ENCODE peak calls at places on chromosomes 1 and 21, in seven cellular contexts. V is mesenchymal stem cell, F is mesendoderm, O is neuronal stem cell, T is IMR-90, Y is H1, N is trophoblast cell. D is an unnamed sample.

GRCh38 chr1:100485855-100486258 is 52.1 kb upstream of the GPR88 start:
- DNase-seq in V (no peak), O (no peak), N (no peak), T (no peak), F (no peak), Y (no peak), D (no peak)

GRCh38 chr1:3697810-3698209 is 45.5 kb downstream of the TP73 start:
- DNase-seq in T (no peak), N (no peak), O (no peak), V (no peak), F (no peak), Y (no peak), D (no peak)

GRCh38 chr1:3691421-3692204 is 39.3 kb downstream of the TP73 start:
- DNase-seq in O (no peak), N (no peak), F (no peak), Y (no peak), T (no peak), V (no peak), D (no peak)

GRCh38 chr1:46656643-46657042 is 11.5 kb downstream of the ATPAF1 start:
- DNase-seq in Y (no peak), F (no peak), O (no peak), V (no peak), T (no peak), N (no peak), D (no peak)

GRCh38 chr1:24047101-24047459 is 64.9 kb downstream of the MYOM3 start:
- DNase-seq in Y (no peak), O (no peak), T (peak), V (no peak), N (peak), F (peak), D (no peak)

GRCh38 chr21:45257673-45258341 is 29.9 kb downstream of the POFUT2 start:
- DNase-seq in Y (peak), T (no peak), O (no peak), N (no peak), F (no peak), V (no peak), D (peak)

GRCh38 chr1:74363220-74363619 is 128.0 kb downstream of the TNNI3K start:
- DNase-seq in O (no peak), F (no peak), T (no peak), V (no peak), N (no peak), Y (no peak), D (no peak)

GRCh38 chr1:224054611-224055010 is 59.3 kb upstream of the FBXO28 start:
- DNase-seq in O (no peak), N (no peak), T (peak), V (peak), F (no peak), Y (no peak), D (no peak)

GRCh38 chr1:1206376-1207253 is at the start of gene TNFRSF18:
- DNase-seq in T (no peak), Y (no peak), F (peak), N (peak), O (peak), V (no peak), D (peak)

GRCh38 chr1:26703466-26703865 is 7.7 kb downstream of the ARID1A start:
- DNase-seq in F (no peak), T (no peak), N (peak), V (no peak), Y (no peak), O (no peak), D (no peak)

GRCh38 chr1:24968941-24969585 is 39.0 kb upstream of the RUNX3 start:
- DNase-seq in O (no peak), F (peak), V (no peak), Y (no peak), T (no peak), N (no peak), D (no peak)

GRCh38 chr1:111625263-111625662 is 5.7 kb downstream of the RAP1A start:
- DNase-seq in N (no peak), T (no peak), Y (no peak), O (no peak), F (no peak), V (no peak), D (no peak)
- H2AK5ac ChIP-seq in N (no peak), T (no peak), Y (no peak), O (no peak), F (no peak), V (no peak), D (no peak)

DNA sequence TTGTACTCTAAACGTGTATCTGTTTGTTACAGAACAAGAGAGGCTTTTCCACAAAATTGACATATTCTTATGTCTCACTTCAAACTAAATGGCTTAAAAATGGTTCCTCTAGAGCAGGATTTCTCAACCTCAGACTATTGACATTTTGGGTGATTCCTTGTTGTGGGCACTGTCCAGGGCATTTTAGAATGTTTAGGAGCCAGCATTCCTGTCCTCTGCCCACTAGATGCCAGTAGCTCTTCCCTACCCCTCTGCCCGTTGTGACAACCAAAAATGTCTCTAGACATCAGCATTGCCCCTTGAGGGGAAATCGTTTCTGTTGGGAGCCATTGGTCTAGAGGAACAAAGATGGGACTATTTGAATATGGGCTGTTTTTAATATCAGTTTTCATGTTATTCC is 17.3 kb downstream of the SMAP2 start:
- DNase-seq in N (no peak), F (no peak), Y (no peak), T (no peak), V (no peak), O (no peak), D (no peak)
- H3K27ac ChIP-seq in N (no peak), F (no peak), Y (no peak), T (no peak), V (no peak), O (no peak), D (no peak)

GRCh38 chr1:118136511-118136937 is 48.5 kb downstream of the SPAG17 start:
- DNase-seq in N (peak), Y (no peak), T (peak), F (peak), V (peak), O (no peak), D (no peak)
- H4K8ac ChIP-seq in N (no peak), Y (no peak), T (peak), F (no peak), V (no peak), O (no peak), D (no peak)

GRCh38 chr21:41847066-41847804 is 31.9 kb downstream of the PRDM15 start:
- DNase-seq in O (no peak), T (peak), Y (peak), V (no peak), F (peak), N (no peak), D (peak)

GRCh38 chr21:41850085-41850484 is 29.1 kb downstream of the PRDM15 start:
- DNase-seq in T (no peak), Y (no peak), O (no peak), N (no peak), V (no peak), F (no peak), D (no peak)

GRCh38 chr21:41848533-41848932 is 30.6 kb downstream of the PRDM15 start:
- DNase-seq in V (no peak), Y (no peak), O (no peak), F (no peak), N (no peak), T (no peak), D (no peak)

GRCh38 chr21:41851090-41851790 is 27.9 kb downstream of the PRDM15 start:
- DNase-seq in V (no peak), O (no peak), Y (no peak), F (no peak), N (no peak), T (no peak), D (no peak)

DNA sequence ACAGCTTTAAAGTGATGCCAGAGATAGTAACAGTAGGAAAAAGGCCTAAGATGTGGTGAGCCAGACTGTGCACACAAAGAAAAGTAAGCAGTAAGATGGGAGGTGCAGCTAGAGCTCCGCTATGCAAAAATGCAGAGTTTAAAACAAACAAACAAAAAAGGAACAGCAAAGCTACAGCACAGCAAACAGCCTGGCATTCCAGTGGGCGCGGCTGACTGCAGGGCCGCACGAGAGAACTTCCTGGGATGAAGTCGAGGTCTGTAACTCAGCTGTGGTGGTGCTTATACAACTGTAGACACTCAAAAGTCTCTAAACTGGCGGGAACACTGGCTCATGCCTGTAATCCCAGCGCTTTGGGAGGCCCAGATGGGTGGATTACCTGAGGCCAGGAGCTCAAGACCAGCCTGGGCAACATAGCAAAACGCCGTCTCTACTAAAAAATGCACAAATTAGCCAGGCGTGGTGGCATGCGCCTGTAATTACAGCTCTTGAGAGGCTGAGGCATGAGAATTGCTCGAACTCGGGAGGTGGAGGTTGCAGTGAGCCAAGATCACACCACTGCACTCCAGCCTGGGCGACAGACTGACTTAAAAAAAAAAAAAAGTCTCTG is 30.1 kb downstream of the PRDM15 start:
- DNase-seq in V (no peak), T (no peak), Y (no peak), F (no peak), N (peak), O (no peak), D (no peak)
- H2AK5ac ChIP-seq in V (no peak), T (no peak), Y (no peak), F (no peak), N (no peak), O (no peak), D (no peak)

GRCh38 chr1:22387888-22388564 is 63.6 kb upstream of the ZBTB40 start:
- DNase-seq in N (no peak), Y (no peak), V (peak), F (no peak), O (no peak), T (no peak), D (no peak)
- H3K27ac ChIP-seq in N (peak), Y (no peak), V (no peak), F (peak), O (no peak), T (no peak), D (no peak)

DNA sequence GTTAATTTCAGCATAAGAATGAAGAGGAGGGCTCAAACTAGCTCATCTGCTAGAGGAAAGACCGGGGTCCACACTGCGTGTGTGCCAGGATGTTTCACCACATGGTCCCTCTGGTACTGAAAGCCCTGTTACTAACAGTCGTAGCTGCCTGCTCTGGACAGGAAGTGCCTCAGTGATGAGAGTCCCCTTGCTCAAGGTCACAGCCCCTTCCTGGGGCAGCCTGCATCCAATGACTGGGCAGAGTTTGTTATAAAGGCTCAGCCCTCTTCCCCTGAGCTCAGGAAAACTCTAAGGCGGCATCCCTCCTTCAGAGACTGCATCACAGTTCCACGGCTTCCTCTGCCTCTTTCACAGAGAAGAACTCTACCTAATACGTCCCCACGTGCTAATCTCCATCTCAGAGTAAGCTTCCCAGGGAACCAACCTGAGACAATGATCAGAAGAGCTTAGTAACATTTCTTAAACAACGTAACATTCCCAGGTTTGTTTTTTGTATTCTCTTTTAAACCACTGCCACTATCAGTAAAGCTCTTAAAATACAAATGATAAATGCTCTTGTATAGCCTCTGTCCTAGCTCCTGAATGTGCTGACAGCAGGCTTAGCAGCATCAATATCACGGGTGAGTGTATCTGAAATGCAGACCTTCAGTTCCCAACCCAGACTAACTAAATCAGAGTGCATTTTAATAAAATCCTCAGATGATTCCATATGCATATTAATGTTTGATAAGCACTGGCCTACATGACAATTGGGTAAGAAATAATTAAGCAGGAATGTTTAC is 38.0 kb upstream of the ATP1A1 start:
- DNase-seq in F (peak), Y (no peak), V (peak), N (no peak), O (no peak), T (peak), D (peak)
- H4K8ac ChIP-seq in F (no peak), Y (no peak), V (peak), N (no peak), O (no peak), T (no peak), D (no peak)

GRCh38 chr1:119747451-119747850 is 21.3 kb downstream of the HMGCS2 start:
- DNase-seq in V (no peak), O (no peak), Y (no peak), N (no peak), T (no peak), F (peak), D (no peak)
- H2AK5ac ChIP-seq in V (no peak), O (no peak), Y (no peak), N (no peak), T (no peak), F (no peak), D (no peak)

GRCh38 chr1:116506132-116507004 is 64.5 kb downstream of the CD58 start:
- DNase-seq in V (no peak), N (no peak), Y (no peak), F (no peak), O (no peak), T (no peak), D (no peak)
- H3K27ac ChIP-seq in V (no peak), N (no peak), Y (no peak), F (no peak), O (no peak), T (no peak), D (no peak)

GRCh38 chr1:84253041-84253440 is 48.5 kb upstream of the SAMD13 start:
- DNase-seq in Y (no peak), O (no peak), N (peak), T (peak), F (no peak), V (peak), D (no peak)
- H4K8ac ChIP-seq in Y (no peak), O (no peak), N (no peak), T (peak), F (no peak), V (no peak), D (no peak)

D was measured in H9.